ENCODE peak calls at places on chromosomes 12 and 14, in five cellular contexts. One of them, this sample, is unnamed. For H3K9me3 and H3K4me1, the result is how much of the 10 kb centered on the place peaks cover.

GRCh38 chr12:49873361-49873934 is 30.3 kb downstream of the FAIM2 start:
- DNase-seq in A673: no peak
- DNase-seq in astrocyte: peak
- DNase-seq in GM12878: no peak
- DNase-seq in CD8-positive, alpha-beta memory T cell: no peak
- DNase-seq in this sample: peak

GRCh38 chr12:112126916-112127315 is 1.6 kb downstream of the TRAFD1 start:
- DNase-seq in A673: no peak
- DNase-seq in astrocyte: peak
- DNase-seq in GM12878: no peak
- DNase-seq in CD8-positive, alpha-beta memory T cell: no peak
- DNase-seq in this sample: no peak

GRCh38 chr12:13094349-13094748 is 9.1 kb downstream of the GSG1 start:
- DNase-seq in A673: no peak
- DNase-seq in astrocyte: peak
- DNase-seq in GM12878: no peak
- DNase-seq in CD8-positive, alpha-beta memory T cell: no peak
- DNase-seq in this sample: no peak

GRCh38 chr12:2563709-2564108 is 231.1 kb upstream of the FKBP4 start:
- DNase-seq in A673: no peak
- DNase-seq in astrocyte: no peak
- DNase-seq in GM12878: no peak
- DNase-seq in CD8-positive, alpha-beta memory T cell: no peak
- DNase-seq in this sample: no peak

GRCh38 chr12:74624206-74624605 is 86.6 kb downstream of the ATXN7L3B start:
- DNase-seq in A673: no peak
- DNase-seq in astrocyte: no peak
- DNase-seq in GM12878: no peak
- DNase-seq in CD8-positive, alpha-beta memory T cell: no peak
- DNase-seq in this sample: no peak

GRCh38 chr12:120538281-120539156 is 4.4 kb downstream of the RNF10 start:
- DNase-seq in A673: peak
- DNase-seq in astrocyte: peak
- DNase-seq in GM12878: no peak
- DNase-seq in CD8-positive, alpha-beta memory T cell: no peak
- DNase-seq in this sample: peak

GRCh38 chr12:510071-510825 is 50.5 kb downstream of the B4GALNT3 start:
- DNase-seq in A673: peak
- DNase-seq in astrocyte: no peak
- DNase-seq in GM12878: no peak
- DNase-seq in CD8-positive, alpha-beta memory T cell: no peak
- DNase-seq in this sample: peak

GRCh38 chr12:50533203-50533584 is 28.4 kb downstream of the DIP2B start:
- DNase-seq in A673: no peak
- DNase-seq in astrocyte: no peak
- DNase-seq in GM12878: no peak
- DNase-seq in CD8-positive, alpha-beta memory T cell: no peak
- DNase-seq in this sample: no peak

GRCh38 chr14:39492267-39492666 is 60.0 kb upstream of the FBXO33 start:
- DNase-seq in A673: peak
- DNase-seq in astrocyte: peak
- DNase-seq in GM12878: no peak
- DNase-seq in CD8-positive, alpha-beta memory T cell: no peak
- DNase-seq in this sample: no peak

GRCh38 chr14:30227436-30227835 is 299.8 kb upstream of the PRKD1 start:
- DNase-seq in A673: no peak
- DNase-seq in astrocyte: no peak
- DNase-seq in GM12878: no peak
- DNase-seq in CD8-positive, alpha-beta memory T cell: no peak
- DNase-seq in this sample: no peak

GRCh38 chr12:2957816-2958431 is 1.3 kb upstream of the TEAD4 start:
- DNase-seq in A673: no peak
- DNase-seq in astrocyte: no peak
- DNase-seq in GM12878: no peak
- DNase-seq in CD8-positive, alpha-beta memory T cell: no peak
- DNase-seq in this sample: no peak

GRCh38 chr12:15157200-15157599 is 64.0 kb downstream of the RERG start:
- DNase-seq in A673: peak
- DNase-seq in astrocyte: no peak
- DNase-seq in GM12878: no peak
- DNase-seq in CD8-positive, alpha-beta memory T cell: no peak
- DNase-seq in this sample: no peak

GRCh38 chr12:124032265-124032886 is 59.4 kb downstream of the ZNF664 start:
- DNase-seq in A673: peak
- DNase-seq in astrocyte: peak
- DNase-seq in GM12878: no peak
- DNase-seq in CD8-positive, alpha-beta memory T cell: no peak
- DNase-seq in this sample: peak

GRCh38 chr12:109144224-109144623 is 27.8 kb downstream of the ACACB start:
- DNase-seq in A673: no peak
- DNase-seq in astrocyte: no peak
- DNase-seq in GM12878: no peak
- DNase-seq in CD8-positive, alpha-beta memory T cell: no peak
- DNase-seq in this sample: no peak

GRCh38 chr12:86712425-86712843 is 456.2 kb upstream of the MGAT4C start:
- DNase-seq in A673: peak
- DNase-seq in astrocyte: peak
- DNase-seq in GM12878: no peak
- DNase-seq in CD8-positive, alpha-beta memory T cell: no peak
- DNase-seq in this sample: no peak

GRCh38 chr14:104601786-104602185 is 2.8 kb downstream of the TMEM179 start:
- DNase-seq in A673: no peak
- DNase-seq in astrocyte: no peak
- DNase-seq in GM12878: no peak
- DNase-seq in CD8-positive, alpha-beta memory T cell: no peak
- DNase-seq in this sample: no peak

GRCh38 chr12:128816643-128816920 is 7.2 kb downstream of the SLC15A4 start:
- DNase-seq in A673: no peak
- DNase-seq in astrocyte: no peak
- DNase-seq in GM12878: no peak
- DNase-seq in CD8-positive, alpha-beta memory T cell: no peak
- DNase-seq in this sample: no peak

GRCh38 chr14:76050797-76051392 is 65.3 kb downstream of the IFT43 start:
- DNase-seq in A673: peak
- DNase-seq in astrocyte: peak
- DNase-seq in GM12878: peak
- DNase-seq in CD8-positive, alpha-beta memory T cell: no peak
- DNase-seq in this sample: peak

GRCh38 chr14:105664691-105665090 is 138.3 kb downstream of the TMEM121 start:
- DNase-seq in A673: no peak
- DNase-seq in astrocyte: no peak
- DNase-seq in GM12878: no peak
- DNase-seq in CD8-positive, alpha-beta memory T cell: peak
- DNase-seq in this sample: no peak
- H3K9me3 ChIP-seq in A673: under half
- H3K9me3 ChIP-seq in astrocyte: under half
- H3K9me3 ChIP-seq in GM12878: under half
- H3K9me3 ChIP-seq in CD8-positive, alpha-beta memory T cell: under half
- H3K9me3 ChIP-seq in this sample: under half

GRCh38 chr12:75982974-75983660 is 48.5 kb downstream of the PHLDA1 start:
- DNase-seq in A673: no peak
- DNase-seq in astrocyte: no peak
- DNase-seq in GM12878: no peak
- DNase-seq in CD8-positive, alpha-beta memory T cell: no peak
- DNase-seq in this sample: no peak

GRCh38 chr12:75981773-75982564 is 49.6 kb downstream of the PHLDA1 start:
- DNase-seq in A673: no peak
- DNase-seq in astrocyte: no peak
- DNase-seq in GM12878: no peak
- DNase-seq in CD8-positive, alpha-beta memory T cell: no peak
- DNase-seq in this sample: no peak

GRCh38 chr12:75984577-75985182 is 46.9 kb downstream of the PHLDA1 start:
- DNase-seq in A673: no peak
- DNase-seq in astrocyte: no peak
- DNase-seq in GM12878: no peak
- DNase-seq in CD8-positive, alpha-beta memory T cell: no peak
- DNase-seq in this sample: no peak

GRCh38 chr12:75986001-75986739 is 45.4 kb downstream of the PHLDA1 start:
- DNase-seq in A673: no peak
- DNase-seq in astrocyte: no peak
- DNase-seq in GM12878: no peak
- DNase-seq in CD8-positive, alpha-beta memory T cell: no peak
- DNase-seq in this sample: no peak

GRCh38 chr12:75985566-75985965 is 46.0 kb downstream of the PHLDA1 start:
- DNase-seq in A673: no peak
- DNase-seq in astrocyte: no peak
- DNase-seq in GM12878: no peak
- DNase-seq in CD8-positive, alpha-beta memory T cell: no peak
- DNase-seq in this sample: no peak
- H3K4me1 ChIP-seq in A673: under half
- H3K4me1 ChIP-seq in astrocyte: under half
- H3K4me1 ChIP-seq in GM12878: under half
- H3K4me1 ChIP-seq in CD8-positive, alpha-beta memory T cell: under half
- H3K4me1 ChIP-seq in this sample: under half

GRCh38 chr12:100593490-100593889 is 20.0 kb downstream of the GAS2L3 start:
- DNase-seq in A673: peak
- DNase-seq in astrocyte: peak
- DNase-seq in GM12878: no peak
- DNase-seq in CD8-positive, alpha-beta memory T cell: no peak
- DNase-seq in this sample: no peak
- H3K4me3 ChIP-seq in A673: peak
- H3K4me3 ChIP-seq in astrocyte: peak
- H3K4me3 ChIP-seq in GM12878: no peak
- H3K4me3 ChIP-seq in CD8-positive, alpha-beta memory T cell: no peak
- H3K4me3 ChIP-seq in this sample: no peak

GRCh38 chr14:93975791-93976476 is 436 bp downstream of the ASB2 start:
- DNase-seq in A673: no peak
- DNase-seq in astrocyte: no peak
- DNase-seq in GM12878: peak
- DNase-seq in CD8-positive, alpha-beta memory T cell: no peak
- DNase-seq in this sample: no peak

GRCh38 chr14:93972618-93973205 is 3.7 kb downstream of the ASB2 start:
- DNase-seq in A673: no peak
- DNase-seq in astrocyte: no peak
- DNase-seq in GM12878: no peak
- DNase-seq in CD8-positive, alpha-beta memory T cell: peak
- DNase-seq in this sample: no peak

GRCh38 chr14:93973607-93974006 is 2.8 kb downstream of the ASB2 start:
- DNase-seq in A673: no peak
- DNase-seq in astrocyte: no peak
- DNase-seq in GM12878: no peak
- DNase-seq in CD8-positive, alpha-beta memory T cell: no peak
- DNase-seq in this sample: no peak

GRCh38 chr14:93974833-93975232 is 1.5 kb downstream of the ASB2 start:
- DNase-seq in A673: no peak
- DNase-seq in astrocyte: no peak
- DNase-seq in GM12878: no peak
- DNase-seq in CD8-positive, alpha-beta memory T cell: no peak
- DNase-seq in this sample: no peak

GRCh38 chr14:93974299-93974698 is 2.1 kb downstream of the ASB2 start:
- DNase-seq in A673: no peak
- DNase-seq in astrocyte: no peak
- DNase-seq in GM12878: no peak
- DNase-seq in CD8-positive, alpha-beta memory T cell: no peak
- DNase-seq in this sample: no peak
- H3K9me3 ChIP-seq in A673: under half
- H3K9me3 ChIP-seq in astrocyte: under half
- H3K9me3 ChIP-seq in GM12878: under half
- H3K9me3 ChIP-seq in CD8-positive, alpha-beta memory T cell: under half
- H3K9me3 ChIP-seq in this sample: under half

DNA sequence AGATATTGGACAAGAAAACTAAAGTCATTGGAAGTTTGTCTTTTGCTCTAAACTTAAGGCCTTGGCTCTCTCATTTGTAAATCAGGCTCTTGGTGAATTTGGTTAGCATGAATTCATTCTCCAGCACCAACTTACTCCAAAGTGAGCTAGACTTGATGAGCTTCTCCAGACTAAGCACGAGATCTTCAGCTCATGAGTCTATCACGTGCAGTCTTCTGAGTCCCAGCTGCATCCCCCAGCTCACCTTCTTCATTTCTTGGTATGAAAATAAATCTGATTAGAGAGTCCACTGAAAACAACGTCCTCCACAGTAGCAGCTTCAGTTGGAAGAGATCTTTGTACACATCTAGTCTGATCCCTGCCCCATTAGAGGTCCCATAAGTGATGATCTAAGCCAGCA is 52.5 kb upstream of the DDX11 start:
- DNase-seq in A673: no peak
- DNase-seq in astrocyte: no peak
- DNase-seq in GM12878: no peak
- DNase-seq in CD8-positive, alpha-beta memory T cell: no peak
- DNase-seq in this sample: no peak
- H3K4me1 ChIP-seq in A673: under half
- H3K4me1 ChIP-seq in astrocyte: under half
- H3K4me1 ChIP-seq in GM12878: under half
- H3K4me1 ChIP-seq in CD8-positive, alpha-beta memory T cell: under half
- H3K4me1 ChIP-seq in this sample: under half

DNA sequence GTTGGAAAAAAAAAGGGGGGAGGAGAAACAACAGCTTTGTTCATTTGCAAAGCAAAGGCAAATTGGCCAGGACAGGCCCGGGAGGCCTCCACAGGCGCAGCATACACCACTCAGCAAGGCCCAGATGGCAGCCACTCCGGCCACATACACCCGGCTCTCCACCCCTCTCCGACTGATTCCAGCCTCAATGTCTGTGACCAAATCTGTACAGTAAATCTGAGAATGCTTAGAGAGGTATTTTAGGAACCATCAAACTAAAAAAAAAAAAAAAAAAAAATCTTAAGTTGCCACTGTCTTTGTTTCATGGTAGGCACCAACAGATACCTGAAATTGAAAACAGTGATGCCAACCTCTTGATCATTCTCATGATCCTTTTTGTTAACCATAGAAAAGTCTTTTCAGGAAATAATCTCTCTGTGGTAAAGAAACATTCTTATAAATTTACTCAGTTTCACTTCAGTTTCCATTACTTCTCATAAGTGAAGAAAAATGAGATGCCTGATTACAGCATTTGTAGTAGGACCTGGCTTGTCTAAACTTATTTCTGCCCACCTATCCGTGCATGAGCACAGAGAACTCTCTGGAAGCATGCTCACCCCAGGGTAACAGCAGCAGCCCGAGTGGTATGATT is 20.2 kb downstream of the VPS37B start:
- DNase-seq in A673: no peak
- DNase-seq in astrocyte: no peak
- DNase-seq in GM12878: peak
- DNase-seq in CD8-positive, alpha-beta memory T cell: peak
- DNase-seq in this sample: peak
- H3K4me3 ChIP-seq in A673: no peak
- H3K4me3 ChIP-seq in astrocyte: no peak
- H3K4me3 ChIP-seq in GM12878: peak
- H3K4me3 ChIP-seq in CD8-positive, alpha-beta memory T cell: no peak
- H3K4me3 ChIP-seq in this sample: no peak

DNA sequence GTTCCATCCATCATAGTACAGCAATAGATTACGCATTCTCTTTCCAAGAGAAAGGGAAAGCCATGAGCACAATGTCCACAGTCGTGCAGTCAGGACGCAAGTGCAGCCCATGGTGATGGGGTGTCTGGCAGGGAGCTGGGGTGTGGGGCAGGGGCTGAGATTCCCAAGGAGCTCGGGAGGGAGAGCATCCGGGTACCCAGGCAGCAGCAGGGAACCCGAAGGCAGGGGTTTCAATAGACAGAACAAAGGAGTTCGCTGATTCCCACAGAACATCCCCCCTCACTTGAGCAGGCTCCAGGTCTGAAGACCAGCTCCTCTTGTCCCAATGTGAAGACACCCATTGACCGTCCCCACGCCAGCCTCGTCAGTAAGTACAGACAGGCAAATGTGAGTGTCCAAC is 13.5 kb downstream of the ANHX start:
- DNase-seq in A673: no peak
- DNase-seq in astrocyte: no peak
- DNase-seq in GM12878: no peak
- DNase-seq in CD8-positive, alpha-beta memory T cell: no peak
- DNase-seq in this sample: no peak
- H3K9me3 ChIP-seq in A673: under half
- H3K9me3 ChIP-seq in astrocyte: under half
- H3K9me3 ChIP-seq in GM12878: under half
- H3K9me3 ChIP-seq in CD8-positive, alpha-beta memory T cell: under half
- H3K9me3 ChIP-seq in this sample: under half